ENCODE peak calls at places on chromosome 10, in eight cellular contexts. F, J, E, G, R, C, M and N are unnamed samples.

GRCh38 chr10:77827383-77827782 is 99.2 kb downstream of the DLG5 start:
- DNase-seq in F (no peak), J (no peak), E (peak), G (no peak), R (no peak), C (no peak), M (no peak), N (no peak)

GRCh38 chr10:15306881-15307280 is 64.2 kb downstream of the FAM171A1 start:
- DNase-seq in F (no peak), J (no peak), E (no peak), G (no peak), R (no peak), C (no peak), M (no peak), N (no peak)

GRCh38 chr10:14688606-14689005 is 86.1 kb downstream of the FAM107B start:
- DNase-seq in F (peak), J (no peak), E (no peak), G (no peak), R (no peak), C (no peak), M (peak), N (no peak)

GRCh38 chr10:100346351-100346764 is 675 bp upstream of the SCD start:
- DNase-seq in F (peak), J (peak), E (peak), G (peak), R (peak), C (peak), M (peak), N (peak)

GRCh38 chr10:98293550-98294269 is 25.7 kb upstream of the LOXL4 start:
- DNase-seq in F (peak), J (no peak), E (no peak), G (no peak), R (no peak), C (no peak), M (no peak), N (no peak)

GRCh38 chr10:122323941-122324675 is 50.4 kb upstream of the PLEKHA1 start:
- DNase-seq in F (peak), J (no peak), E (peak), G (no peak), R (no peak), C (no peak), M (no peak), N (no peak)

GRCh38 chr10:128036746-128037542 is 89.3 kb downstream of the MKI67 start:
- DNase-seq in F (peak), J (peak), E (peak), G (no peak), R (no peak), C (peak), M (no peak), N (no peak)

GRCh38 chr10:85655394-85655793 is 711.2 kb downstream of the GRID1 start:
- DNase-seq in F (no peak), J (no peak), E (no peak), G (no peak), R (no peak), C (no peak), M (no peak), N (no peak)

GRCh38 chr10:13949844-13950542 is 363.2 kb downstream of the PRPF18 start:
- DNase-seq in F (peak), J (no peak), E (peak), G (no peak), R (no peak), C (no peak), M (no peak), N (no peak)

GRCh38 chr10:129390726-129391125 is 76.3 kb upstream of the MGMT start:
- DNase-seq in F (no peak), J (no peak), E (no peak), G (no peak), R (no peak), C (no peak), M (no peak), N (no peak)
- TF ChIP-seq EZH2phosphoT487 in F (no peak), J (no peak), E (no peak), G (no peak), R (no peak), C (no peak), M (no peak), N (no peak)

DNA sequence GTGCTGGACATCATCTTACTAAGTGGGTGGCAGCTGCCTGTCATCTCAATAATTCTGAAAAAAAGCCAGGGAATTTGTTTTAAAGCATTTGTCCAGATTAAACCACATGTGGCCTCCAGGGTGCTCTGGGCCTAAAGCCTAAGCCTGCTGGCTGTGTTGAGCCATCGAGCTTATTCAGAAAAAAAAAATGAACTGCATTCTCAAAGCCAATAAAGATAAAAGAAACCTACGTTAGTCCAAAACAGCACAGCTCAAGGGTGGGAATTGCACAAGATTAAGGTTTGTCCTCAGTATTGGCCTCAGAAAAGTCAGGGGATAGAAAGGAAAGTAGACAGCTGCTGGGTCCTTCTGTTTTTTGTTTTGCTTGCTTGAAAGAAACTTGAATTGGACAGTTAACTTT is 22.6 kb upstream of the PRTFDC1 start:
- DNase-seq in F (peak), J (no peak), E (no peak), G (peak), R (no peak), C (peak), M (no peak), N (no peak)
- TF ChIP-seq EZH2phosphoT487 in F (no peak), J (no peak), E (no peak), G (no peak), R (no peak), C (no peak), M (no peak), N (no peak)

GRCh38 chr10:126561499-126562208 is 108.8 kb downstream of the C10orf90 start:
- DNase-seq in F (peak), J (no peak), E (no peak), G (peak), R (no peak), C (no peak), M (no peak), N (peak)
- TF ChIP-seq EZH2phosphoT487 in F (no peak), J (no peak), E (no peak), G (no peak), R (no peak), C (no peak), M (no peak), N (no peak)

DNA sequence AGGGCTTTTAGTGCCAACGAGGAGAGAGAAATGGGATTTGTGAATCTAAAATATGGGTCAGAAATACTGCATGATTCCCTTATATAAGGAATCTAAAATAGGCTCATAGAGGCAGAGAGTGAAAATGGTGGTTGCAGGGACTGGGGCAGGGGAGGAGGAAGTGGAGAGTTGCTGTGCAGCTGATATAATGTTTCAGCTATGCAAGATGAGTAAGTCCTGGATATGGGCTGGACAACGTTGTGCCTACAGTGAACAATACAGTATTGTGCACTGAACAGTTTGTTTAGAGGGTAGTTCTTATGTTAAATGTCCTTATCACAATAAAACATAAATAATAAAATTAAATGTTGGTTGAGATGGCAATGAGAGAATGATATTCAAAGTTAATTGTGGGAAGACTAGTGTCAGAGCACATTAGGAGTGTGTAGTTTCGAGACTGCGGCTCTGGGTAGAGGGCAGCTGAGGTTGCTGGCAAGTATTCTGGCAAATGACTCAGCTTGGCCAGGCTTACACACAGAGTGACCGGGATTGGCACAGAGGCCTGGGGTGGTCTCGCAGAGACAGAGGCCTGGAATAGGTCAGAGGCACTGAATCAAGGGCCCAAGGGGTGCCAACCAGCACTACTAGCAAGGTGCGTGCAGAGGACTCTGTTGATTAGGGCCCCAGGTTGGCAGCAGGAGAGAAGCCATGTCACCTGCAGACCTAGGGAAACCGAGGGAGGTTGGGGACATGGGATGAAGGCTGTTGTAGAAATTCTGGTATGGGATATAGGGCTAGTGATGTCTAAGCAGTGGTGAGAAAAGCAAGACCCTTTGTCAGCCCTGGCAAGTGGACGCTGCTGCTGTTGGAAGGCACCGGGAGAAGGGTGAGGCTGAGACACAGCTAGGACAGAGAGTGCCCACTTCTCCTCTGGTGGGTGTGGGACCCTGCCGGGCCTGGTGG is 2.8 kb upstream of the DEPP1 start:
- DNase-seq in F (peak), J (peak), E (peak), G (no peak), R (no peak), C (peak), M (no peak), N (no peak)
- TF ChIP-seq EZH2phosphoT487 in F (no peak), J (no peak), E (no peak), G (no peak), R (no peak), C (no peak), M (no peak), N (no peak)

GRCh38 chr10:114346176-114347031 is 57.9 kb downstream of the AFAP1L2 start:
- DNase-seq in F (no peak), J (no peak), E (peak), G (no peak), R (no peak), C (no peak), M (no peak), N (no peak)

GRCh38 chr10:114345701-114346100 is 58.6 kb downstream of the AFAP1L2 start:
- DNase-seq in F (no peak), J (no peak), E (no peak), G (no peak), R (no peak), C (no peak), M (no peak), N (no peak)

GRCh38 chr10:114349505-114350211 is 54.6 kb downstream of the AFAP1L2 start:
- DNase-seq in F (no peak), J (no peak), E (no peak), G (peak), R (no peak), C (peak), M (no peak), N (no peak)

GRCh38 chr10:114347191-114347739 is 57.0 kb downstream of the AFAP1L2 start:
- DNase-seq in F (no peak), J (no peak), E (no peak), G (no peak), R (no peak), C (no peak), M (no peak), N (no peak)

DNA sequence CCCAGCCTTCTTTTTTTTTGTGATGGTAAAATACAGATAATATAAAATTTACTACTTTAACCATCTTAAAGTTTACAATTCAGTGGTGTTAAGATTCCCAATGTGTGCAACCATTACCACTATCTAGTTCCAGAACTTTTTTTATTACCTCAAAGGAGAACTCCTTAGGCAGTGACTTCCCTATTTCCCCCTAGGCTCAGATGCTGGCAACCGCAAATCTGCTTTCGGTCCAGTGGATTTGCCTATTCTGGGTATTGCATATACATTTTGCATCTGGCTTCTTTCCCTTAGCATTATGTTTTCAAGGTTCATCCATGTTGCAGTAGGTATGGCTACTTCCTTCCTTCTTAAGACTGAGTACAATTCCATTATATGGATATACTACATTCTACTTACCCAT is 56.5 kb downstream of the AFAP1L2 start:
- DNase-seq in F (no peak), J (no peak), E (no peak), G (no peak), R (no peak), C (no peak), M (no peak), N (no peak)
- TF ChIP-seq EZH2phosphoT487 in F (no peak), J (no peak), E (no peak), G (no peak), R (no peak), C (no peak), M (no peak), N (no peak)

GRCh38 chr10:48331436-48331835 is 25.0 kb downstream of the MAPK8 start:
- DNase-seq in F (no peak), J (no peak), E (no peak), G (no peak), R (no peak), C (no peak), M (no peak), N (no peak)

GRCh38 chr10:48332871-48333216 is 26.4 kb downstream of the MAPK8 start:
- DNase-seq in F (no peak), J (no peak), E (no peak), G (no peak), R (no peak), C (no peak), M (no peak), N (no peak)

GRCh38 chr10:48333856-48334255 is 27.4 kb downstream of the MAPK8 start:
- DNase-seq in F (no peak), J (peak), E (no peak), G (no peak), R (no peak), C (no peak), M (no peak), N (no peak)

GRCh38 chr10:48332166-48332870 is 25.8 kb downstream of the MAPK8 start:
- DNase-seq in F (no peak), J (no peak), E (peak), G (no peak), R (no peak), C (no peak), M (no peak), N (no peak)

DNA sequence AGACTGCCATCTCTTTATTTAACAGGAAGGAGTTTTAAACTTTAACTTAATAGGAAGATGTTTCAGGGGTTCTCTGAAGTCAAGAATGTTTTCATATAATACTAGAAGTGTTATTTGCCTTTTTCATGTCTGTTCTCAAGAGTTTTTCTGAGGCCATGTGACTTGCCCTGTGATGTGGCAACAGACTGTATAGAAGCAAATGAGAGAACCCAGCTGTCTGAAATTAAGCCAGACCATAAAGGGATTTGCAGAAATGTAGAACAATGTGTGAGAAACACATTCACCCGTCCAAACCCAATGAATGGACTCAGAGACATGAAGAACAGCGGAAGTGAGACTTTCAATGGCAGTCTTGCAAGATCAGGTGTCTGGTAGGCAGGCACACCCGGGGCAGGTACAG is 23.8 kb downstream of the MAPK8 start:
- DNase-seq in F (no peak), J (no peak), E (no peak), G (no peak), R (no peak), C (no peak), M (no peak), N (no peak)
- TF ChIP-seq EZH2phosphoT487 in F (no peak), J (no peak), E (no peak), G (no peak), R (no peak), C (no peak), M (no peak), N (no peak)

DNA sequence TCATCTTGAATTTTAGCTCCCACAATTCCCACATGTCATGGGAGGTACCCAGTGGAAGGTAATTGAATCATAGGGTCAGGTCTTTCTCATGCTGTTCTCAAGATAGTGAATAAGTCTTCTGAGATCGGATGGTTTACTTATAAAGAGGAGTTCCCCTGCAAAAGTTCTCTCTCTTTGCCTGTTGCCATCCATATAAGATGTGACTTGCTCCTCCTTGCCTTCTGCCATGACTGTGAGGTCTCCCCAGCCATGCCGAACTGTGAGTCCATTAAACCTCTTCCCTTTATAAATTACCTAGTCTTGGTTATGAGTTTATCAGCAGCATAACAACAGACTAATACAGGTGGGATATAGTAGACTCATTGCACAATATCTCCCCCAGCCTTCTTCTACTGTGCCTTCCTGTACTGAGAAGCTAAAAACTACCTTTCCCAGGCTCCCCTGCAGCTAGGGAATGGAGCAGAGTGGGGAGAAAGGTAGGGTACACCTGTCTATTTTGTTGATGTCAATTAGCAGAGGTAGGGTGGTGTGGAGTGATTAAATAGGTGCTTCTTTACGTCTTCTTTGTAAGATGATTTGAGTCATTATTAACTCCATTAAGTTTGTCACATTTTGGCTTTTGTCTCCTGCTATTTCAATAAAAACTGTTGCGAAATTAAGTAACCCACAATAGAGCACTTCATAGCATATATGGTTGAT is 48.2 kb upstream of the EBLN1 start:
- DNase-seq in F (no peak), J (no peak), E (no peak), G (no peak), R (no peak), C (no peak), M (no peak), N (no peak)
- TF ChIP-seq EZH2phosphoT487 in F (no peak), J (no peak), E (no peak), G (no peak), R (no peak), C (no peak), M (no peak), N (no peak)

DNA sequence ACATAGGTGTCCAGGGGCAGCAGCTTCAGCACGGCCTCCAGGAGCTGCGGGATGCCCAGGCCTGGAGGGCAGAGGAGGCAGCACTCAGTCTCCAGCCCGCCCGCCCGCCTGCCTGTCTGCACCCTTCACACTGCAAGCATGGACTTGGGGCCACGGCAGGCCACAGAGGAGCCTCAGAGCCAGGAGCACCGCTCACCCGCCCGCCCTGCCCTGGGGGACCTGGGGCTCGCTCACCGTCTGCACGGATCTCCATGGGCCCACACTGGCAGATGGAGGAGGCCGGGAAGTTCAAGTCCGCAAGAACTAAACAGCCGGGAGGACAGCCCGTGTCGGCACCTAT is 896 bp downstream of the FUOM start:
- DNase-seq in F (peak), J (no peak), E (no peak), G (no peak), R (no peak), C (no peak), M (no peak), N (peak)
- TF ChIP-seq EZH2phosphoT487 in F (no peak), J (no peak), E (no peak), G (no peak), R (no peak), C (no peak), M (no peak), N (no peak)

DNA sequence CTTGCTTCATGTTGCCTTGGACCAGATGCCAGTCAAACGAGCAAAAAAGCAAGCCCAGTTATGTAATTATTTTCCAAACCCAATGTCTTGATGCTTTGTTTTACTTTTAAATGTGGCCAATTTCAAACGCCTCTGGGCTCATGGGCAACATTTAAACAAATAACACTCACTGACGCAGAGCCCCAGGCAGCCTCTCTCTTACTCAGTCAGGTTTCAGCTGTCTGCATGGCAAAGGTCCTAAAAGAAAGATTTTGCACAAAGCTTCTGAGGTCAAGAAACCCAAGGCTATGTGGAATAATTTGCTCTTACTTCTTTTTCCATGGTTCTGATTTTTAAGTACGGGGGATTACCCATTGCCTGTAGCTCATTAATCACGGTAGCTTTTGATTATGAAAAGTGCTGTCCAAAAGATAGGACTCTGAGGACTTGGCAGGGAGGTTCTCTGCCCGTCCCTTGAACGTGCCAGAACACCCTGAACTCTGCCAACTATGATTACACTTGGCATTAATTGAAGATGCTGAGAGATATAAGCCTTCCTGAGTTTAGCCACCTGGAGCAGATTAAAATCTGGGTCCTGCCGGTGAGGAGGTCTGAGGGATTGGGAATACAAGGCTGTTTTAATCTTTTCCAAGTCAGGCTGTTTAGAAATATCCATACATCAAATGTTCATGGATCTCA is 14.1 kb upstream of the MSRB2 start:
- DNase-seq in F (peak), J (no peak), E (peak), G (no peak), R (no peak), C (no peak), M (peak), N (no peak)
- TF ChIP-seq EZH2phosphoT487 in F (no peak), J (no peak), E (no peak), G (no peak), R (no peak), C (no peak), M (no peak), N (no peak)